ENCODE peak calls at places on chromosome 17, in eight cellular contexts. One of them, this sample, is unnamed.

GRCh38 chr17:65678534-65678933 is 117.1 kb upstream of the AXIN2 start:
- DNase-seq in K562: no peak
- DNase-seq in PC-9: no peak
- DNase-seq in H9: no peak
- DNase-seq in GM23248: peak; percentile 50
- DNase-seq in PC-3: no peak
- DNase-seq in hepatocyte: no peak
- DNase-seq in neural progenitor cell: no peak
- DNase-seq in this sample: no peak

GRCh38 chr17:50276588-50277356 is 2.5 kb downstream of the TMEM92 start:
- DNase-seq in H9: peak; percentile 43
- DNase-seq in PC-3: peak; percentile 55
- DNase-seq in GM23248: no peak
- DNase-seq in hepatocyte: no peak
- DNase-seq in neural progenitor cell: no peak
- DNase-seq in K562: no peak
- DNase-seq in PC-9: no peak
- DNase-seq in this sample: no peak

GRCh38 chr17:16919663-16920627 is 52.0 kb downstream of the TNFRSF13B start:
- DNase-seq in hepatocyte: no peak
- DNase-seq in K562: no peak
- DNase-seq in PC-3: no peak
- DNase-seq in neural progenitor cell: no peak
- DNase-seq in GM23248: no peak
- DNase-seq in H9: peak; percentile 90
- DNase-seq in PC-9: no peak
- DNase-seq in this sample: no peak

GRCh38 chr17:69951058-69951457 is 124.0 kb upstream of the KCNJ16 start:
- DNase-seq in hepatocyte: no peak
- DNase-seq in K562: peak; percentile 28
- DNase-seq in GM23248: no peak
- DNase-seq in neural progenitor cell: no peak
- DNase-seq in PC-3: no peak
- DNase-seq in PC-9: no peak
- DNase-seq in H9: no peak
- DNase-seq in this sample: no peak

GRCh38 chr17:45643591-45643990 is 140.5 kb upstream of the CRHR1 start:
- DNase-seq in H9: no peak
- DNase-seq in GM23248: no peak
- DNase-seq in K562: no peak
- DNase-seq in PC-3: no peak
- DNase-seq in PC-9: no peak
- DNase-seq in neural progenitor cell: no peak
- DNase-seq in hepatocyte: no peak
- DNase-seq in this sample: no peak

GRCh38 chr17:5080591-5080990 is 2.3 kb downstream of the ZFP3 start:
- DNase-seq in PC-9: no peak
- DNase-seq in H9: no peak
- DNase-seq in hepatocyte: no peak
- DNase-seq in PC-3: no peak
- DNase-seq in GM23248: peak; percentile 16
- DNase-seq in neural progenitor cell: no peak
- DNase-seq in K562: no peak
- DNase-seq in this sample: no peak

GRCh38 chr17:55391244-55391757 is 30.3 kb downstream of the MMD start:
- DNase-seq in GM23248: no peak
- DNase-seq in hepatocyte: no peak
- DNase-seq in PC-9: no peak
- DNase-seq in H9: no peak
- DNase-seq in K562: no peak
- DNase-seq in neural progenitor cell: no peak
- DNase-seq in PC-3: no peak
- DNase-seq in this sample: no peak

GRCh38 chr17:32510466-32510865 is 23.7 kb downstream of the CDK5R1 start:
- DNase-seq in hepatocyte: no peak
- DNase-seq in GM23248: no peak
- DNase-seq in H9: no peak
- DNase-seq in K562: no peak
- DNase-seq in PC-3: no peak
- DNase-seq in neural progenitor cell: no peak
- DNase-seq in PC-9: no peak
- DNase-seq in this sample: no peak

GRCh38 chr17:36705651-36706436 is 104.5 kb downstream of the MRM1 start:
- DNase-seq in PC-9: peak; percentile 44
- DNase-seq in PC-3: peak; percentile 44
- DNase-seq in GM23248: peak; percentile 47
- DNase-seq in neural progenitor cell: peak; percentile 74
- DNase-seq in H9: peak; percentile 80
- DNase-seq in hepatocyte: peak; percentile 58
- DNase-seq in K562: peak; percentile 73
- DNase-seq in this sample: peak; percentile 40

GRCh38 chr17:47184671-47185070 is 4.4 kb downstream of the CDC27 start:
- DNase-seq in neural progenitor cell: no peak
- DNase-seq in GM23248: peak; percentile 67
- DNase-seq in hepatocyte: no peak
- DNase-seq in PC-3: no peak
- DNase-seq in PC-9: no peak
- DNase-seq in K562: no peak
- DNase-seq in H9: no peak
- DNase-seq in this sample: no peak

GRCh38 chr17:50459756-50460155 is 8.9 kb downstream of the CHAD start:
- DNase-seq in H9: no peak
- DNase-seq in PC-3: no peak
- DNase-seq in hepatocyte: no peak
- DNase-seq in GM23248: peak; percentile 15
- DNase-seq in K562: peak; percentile 1
- DNase-seq in neural progenitor cell: no peak
- DNase-seq in PC-9: no peak
- DNase-seq in this sample: peak; percentile 24

GRCh38 chr17:13688716-13689115 is 87.0 kb upstream of the HS3ST3A1 start:
- DNase-seq in hepatocyte: no peak
- DNase-seq in PC-3: no peak
- DNase-seq in H9: no peak
- DNase-seq in K562: no peak
- DNase-seq in PC-9: no peak
- DNase-seq in GM23248: no peak
- DNase-seq in neural progenitor cell: no peak
- DNase-seq in this sample: no peak

GRCh38 chr17:81831957-81832607 is 1.0 kb downstream of the MCRIP1 start:
- DNase-seq in K562: no peak
- DNase-seq in neural progenitor cell: no peak
- DNase-seq in PC-9: no peak
- DNase-seq in GM23248: peak; percentile 89
- DNase-seq in H9: no peak
- DNase-seq in PC-3: no peak
- DNase-seq in hepatocyte: no peak
- DNase-seq in this sample: peak; percentile 77

GRCh38 chr17:78969865-78970264 is 9.9 kb downstream of the LGALS3BP start:
- DNase-seq in PC-9: no peak
- DNase-seq in H9: no peak
- DNase-seq in neural progenitor cell: no peak
- DNase-seq in hepatocyte: no peak
- DNase-seq in GM23248: no peak
- DNase-seq in K562: no peak
- DNase-seq in PC-3: no peak
- DNase-seq in this sample: no peak

GRCh38 chr17:50603340-50603739 is 31.3 kb upstream of the ABCC3 start:
- DNase-seq in H9: peak; percentile 77
- DNase-seq in hepatocyte: no peak
- DNase-seq in PC-9: no peak
- DNase-seq in GM23248: peak; percentile 13
- DNase-seq in K562: peak; percentile 62
- DNase-seq in PC-3: no peak
- DNase-seq in neural progenitor cell: peak; percentile 63
- DNase-seq in this sample: peak; percentile 30

GRCh38 chr17:19705201-19705600 is 11.2 kb downstream of the SLC47A2 start:
- DNase-seq in GM23248: no peak
- DNase-seq in hepatocyte: no peak
- DNase-seq in PC-3: no peak
- DNase-seq in K562: no peak
- DNase-seq in H9: peak; percentile 33
- DNase-seq in PC-9: no peak
- DNase-seq in neural progenitor cell: no peak
- DNase-seq in this sample: no peak

GRCh38 chr17:19705771-19706770 is 10.3 kb downstream of the SLC47A2 start:
- DNase-seq in PC-9: no peak
- DNase-seq in K562: no peak
- DNase-seq in GM23248: no peak
- DNase-seq in neural progenitor cell: peak; percentile 70
- DNase-seq in PC-3: no peak
- DNase-seq in H9: peak; percentile 37
- DNase-seq in hepatocyte: no peak
- DNase-seq in this sample: no peak

GRCh38 chr17:19702231-19702641 is 14.1 kb downstream of the SLC47A2 start:
- DNase-seq in PC-3: no peak
- DNase-seq in K562: no peak
- DNase-seq in PC-9: no peak
- DNase-seq in GM23248: no peak
- DNase-seq in H9: peak; percentile 14
- DNase-seq in hepatocyte: no peak
- DNase-seq in neural progenitor cell: no peak
- DNase-seq in this sample: no peak

GRCh38 chr17:19703776-19704371 is 12.5 kb downstream of the SLC47A2 start:
- DNase-seq in hepatocyte: no peak
- DNase-seq in GM23248: no peak
- DNase-seq in PC-3: no peak
- DNase-seq in neural progenitor cell: peak; percentile 45
- DNase-seq in K562: no peak
- DNase-seq in PC-9: peak; percentile 84
- DNase-seq in H9: peak; percentile 67
- DNase-seq in this sample: no peak

DNA sequence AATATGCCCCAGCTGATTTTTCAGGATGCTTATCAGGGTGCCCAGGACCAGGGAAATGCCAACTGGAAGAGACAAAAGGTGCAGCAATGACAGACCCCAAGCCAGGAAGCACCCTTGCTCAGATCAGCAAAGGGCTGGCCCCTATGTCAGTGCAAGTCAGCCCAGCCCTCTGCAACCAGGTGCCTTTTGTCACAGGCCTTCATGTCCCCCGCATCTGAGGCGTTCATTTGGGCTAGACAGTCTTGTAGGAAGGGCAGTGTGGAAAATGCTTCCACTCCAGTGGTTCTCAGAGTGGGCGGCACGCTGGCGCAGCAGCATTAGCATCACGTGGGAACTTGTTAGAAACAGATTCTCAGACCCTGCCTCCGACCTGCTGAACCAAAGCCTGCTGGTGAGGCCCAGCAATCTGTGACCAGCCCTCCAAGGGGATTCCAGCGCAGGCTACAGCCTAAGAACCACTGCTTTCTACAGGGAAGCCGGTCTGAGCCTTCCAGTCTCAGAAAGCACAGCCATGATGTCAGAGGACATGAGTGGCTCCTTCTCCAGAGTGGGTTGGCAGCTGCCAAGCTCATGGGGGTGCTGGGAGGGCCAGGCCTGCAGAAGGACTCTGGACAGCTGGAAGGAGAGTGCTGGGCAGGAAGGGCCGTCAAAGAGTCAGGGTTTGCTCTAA is 13.1 kb downstream of the SLC47A2 start:
- DNase-seq in PC-3: no peak
- DNase-seq in GM23248: no peak
- DNase-seq in K562: no peak
- DNase-seq in H9: peak; percentile 39
- DNase-seq in neural progenitor cell: no peak
- DNase-seq in PC-9: no peak
- DNase-seq in hepatocyte: no peak
- DNase-seq in this sample: peak; percentile 4
- H2AFZ ChIP-seq in PC-3: no peak overlapping the region
- H2AFZ ChIP-seq in GM23248: no peak overlapping the region
- H2AFZ ChIP-seq in K562: no peak overlapping the region
- H2AFZ ChIP-seq in H9: no peak overlapping the region
- H2AFZ ChIP-seq in neural progenitor cell: peak overlapping the region; percentile 31
- H2AFZ ChIP-seq in PC-9: no peak overlapping the region
- H2AFZ ChIP-seq in hepatocyte: no peak overlapping the region
- H2AFZ ChIP-seq in this sample: no peak overlapping the region

GRCh38 chr17:48498168-48498840 is 32.5 kb downstream of the HOXB1 start:
- DNase-seq in K562: no peak
- DNase-seq in PC-3: peak; percentile 93
- DNase-seq in H9: no peak
- DNase-seq in neural progenitor cell: no peak
- DNase-seq in PC-9: peak; percentile 44
- DNase-seq in hepatocyte: no peak
- DNase-seq in GM23248: no peak
- DNase-seq in this sample: no peak
- H2AFZ ChIP-seq in K562: peak overlapping the region; percentile 2
- H2AFZ ChIP-seq in PC-3: no peak overlapping the region
- H2AFZ ChIP-seq in H9: no peak overlapping the region
- H2AFZ ChIP-seq in neural progenitor cell: no peak overlapping the region
- H2AFZ ChIP-seq in PC-9: peak overlapping the region; percentile 46
- H2AFZ ChIP-seq in hepatocyte: no peak overlapping the region
- H2AFZ ChIP-seq in GM23248: no peak overlapping the region
- H2AFZ ChIP-seq in this sample: no peak overlapping the region

GRCh38 chr17:2904135-2904534 is 107.9 kb downstream of the RAP1GAP2 start:
- DNase-seq in hepatocyte: peak; percentile 46
- DNase-seq in K562: no peak
- DNase-seq in GM23248: peak; percentile 58
- DNase-seq in H9: peak; percentile 57
- DNase-seq in PC-9: no peak
- DNase-seq in neural progenitor cell: peak; percentile 56
- DNase-seq in PC-3: no peak
- DNase-seq in this sample: no peak
- H2AFZ ChIP-seq in hepatocyte: no peak overlapping the region
- H2AFZ ChIP-seq in K562: no peak overlapping the region
- H2AFZ ChIP-seq in GM23248: no peak overlapping the region
- H2AFZ ChIP-seq in H9: no peak overlapping the region
- H2AFZ ChIP-seq in PC-9: no peak overlapping the region
- H2AFZ ChIP-seq in neural progenitor cell: no peak overlapping the region
- H2AFZ ChIP-seq in PC-3: no peak overlapping the region
- H2AFZ ChIP-seq in this sample: no peak overlapping the region

GRCh38 chr17:57832711-57833596 is 16.9 kb downstream of the MRPS23 start:
- DNase-seq in GM23248: peak; percentile 89
- DNase-seq in H9: peak; percentile 80
- DNase-seq in K562: peak; percentile 53
- DNase-seq in hepatocyte: peak; percentile 88
- DNase-seq in PC-9: peak; percentile 37
- DNase-seq in neural progenitor cell: peak; percentile 88
- DNase-seq in PC-3: peak; percentile 80
- DNase-seq in this sample: peak; percentile 75

GRCh38 chr17:57833597-57833939 is 16.3 kb downstream of the MRPS23 start:
- DNase-seq in K562: no peak
- DNase-seq in PC-9: no peak
- DNase-seq in neural progenitor cell: no peak
- DNase-seq in hepatocyte: no peak
- DNase-seq in GM23248: no peak
- DNase-seq in H9: no peak
- DNase-seq in PC-3: no peak
- DNase-seq in this sample: no peak

GRCh38 chr17:57830880-57831279 is 19.0 kb downstream of the MRPS23 start:
- DNase-seq in K562: no peak
- DNase-seq in PC-3: no peak
- DNase-seq in hepatocyte: no peak
- DNase-seq in H9: no peak
- DNase-seq in PC-9: no peak
- DNase-seq in neural progenitor cell: no peak
- DNase-seq in GM23248: no peak
- DNase-seq in this sample: no peak

GRCh38 chr17:57834146-57834741 is 15.6 kb downstream of the MRPS23 start:
- DNase-seq in neural progenitor cell: peak; percentile 51
- DNase-seq in hepatocyte: no peak
- DNase-seq in PC-3: peak; percentile 96
- DNase-seq in PC-9: no peak
- DNase-seq in K562: no peak
- DNase-seq in GM23248: peak; percentile 91
- DNase-seq in H9: peak; percentile 83
- DNase-seq in this sample: no peak

GRCh38 chr17:57832299-57832698 is 17.5 kb downstream of the MRPS23 start:
- DNase-seq in neural progenitor cell: no peak
- DNase-seq in PC-3: no peak
- DNase-seq in PC-9: no peak
- DNase-seq in hepatocyte: no peak
- DNase-seq in K562: no peak
- DNase-seq in H9: no peak
- DNase-seq in GM23248: no peak
- DNase-seq in this sample: no peak
- H2AFZ ChIP-seq in neural progenitor cell: no peak overlapping the region
- H2AFZ ChIP-seq in PC-3: no peak overlapping the region
- H2AFZ ChIP-seq in PC-9: no peak overlapping the region
- H2AFZ ChIP-seq in hepatocyte: no peak overlapping the region
- H2AFZ ChIP-seq in K562: no peak overlapping the region
- H2AFZ ChIP-seq in H9: no peak overlapping the region
- H2AFZ ChIP-seq in GM23248: peak overlapping the region; percentile 81
- H2AFZ ChIP-seq in this sample: no peak overlapping the region

This sample was measured in OCI-LY7.